ENCODE peak calls at places on chromosome 21, in nine cellular contexts. P, Q, T, O, F, U, K, J and W are unnamed samples.
A peak's percentile ranks its signal among the peaks of the same experiment; 100 is the strongest.

GRCh38 chr21:26941436-26941835 is 25.5 kb downstream of the ADAMTS5 start:
- DNase-seq in P (no peak), Q (no peak), T (no peak), O (no peak), F (no peak), U (no peak), K (no peak), J (no peak), W (no peak)

GRCh38 chr21:33412832-33413519 is 9.8 kb downstream of the IFNGR2 start:
- DNase-seq in P (no peak), Q (no peak), T (no peak), O (no peak), F (peak; percentile 41), U (peak; percentile 23), K (no peak), J (peak; percentile 58), W (no peak)

GRCh38 chr21:43708745-43709381 is 10.1 kb upstream of the PDXK start:
- DNase-seq in P (no peak), Q (no peak), T (no peak), O (no peak), F (no peak), U (no peak), K (no peak), J (no peak), W (no peak)

GRCh38 chr21:42523211-42523610 is 9.6 kb downstream of the SLC37A1 start:
- DNase-seq in P (no peak), Q (no peak), T (no peak), O (no peak), F (no peak), U (no peak), K (no peak), J (no peak), W (no peak)

GRCh38 chr21:42113926-42114409 is 42.9 kb downstream of the UMODL1 start:
- DNase-seq in P (no peak), Q (no peak), T (peak; percentile 60), O (peak; percentile 87), F (no peak), U (peak; percentile 53), K (no peak), J (no peak), W (no peak)

GRCh38 chr21:38830667-38831525 is 25.2 kb downstream of the ETS2 start:
- DNase-seq in P (no peak), Q (no peak), T (peak; percentile 68), O (no peak), F (no peak), U (no peak), K (no peak), J (peak; percentile 16), W (no peak)

GRCh38 chr21:31201548-31201947 is 142.5 kb downstream of the TIAM1 start:
- DNase-seq in P (no peak), Q (peak; percentile 85), T (no peak), O (peak; percentile 23), F (no peak), U (no peak), K (no peak), J (no peak), W (peak; percentile 87)

GRCh38 chr21:39048064-39048463 is 135.2 kb downstream of the PSMG1 start:
- DNase-seq in P (no peak), Q (peak; percentile 80), T (no peak), O (no peak), F (peak; percentile 86), U (peak; percentile 95), K (no peak), J (peak; percentile 65), W (no peak)

GRCh38 chr21:43609501-43610340 is 49.6 kb downstream of the HSF2BP start:
- DNase-seq in P (peak; percentile 25), Q (peak; percentile 85), T (no peak), O (peak; percentile 42), F (no peak), U (peak; percentile 87), K (no peak), J (peak; percentile 82), W (no peak)

GRCh38 chr21:46515109-46515508 is 56.4 kb downstream of the DIP2A start:
- DNase-seq in P (no peak), Q (peak; percentile 63), T (no peak), O (peak; percentile 90), F (no peak), U (no peak), K (no peak), J (no peak), W (peak; percentile 72)

GRCh38 chr21:43313221-43313938 is 113.6 kb downstream of the SIK1 start:
- DNase-seq in P (no peak), Q (no peak), T (no peak), O (no peak), F (no peak), U (no peak), K (no peak), J (no peak), W (no peak)

GRCh38 chr21:41926068-41926806 is 27.6 kb downstream of the C2CD2 start:
- DNase-seq in P (no peak), Q (peak; percentile 64), T (no peak), O (peak; percentile 50), F (no peak), U (peak; percentile 52), K (no peak), J (peak; percentile 42), W (no peak)

DNA sequence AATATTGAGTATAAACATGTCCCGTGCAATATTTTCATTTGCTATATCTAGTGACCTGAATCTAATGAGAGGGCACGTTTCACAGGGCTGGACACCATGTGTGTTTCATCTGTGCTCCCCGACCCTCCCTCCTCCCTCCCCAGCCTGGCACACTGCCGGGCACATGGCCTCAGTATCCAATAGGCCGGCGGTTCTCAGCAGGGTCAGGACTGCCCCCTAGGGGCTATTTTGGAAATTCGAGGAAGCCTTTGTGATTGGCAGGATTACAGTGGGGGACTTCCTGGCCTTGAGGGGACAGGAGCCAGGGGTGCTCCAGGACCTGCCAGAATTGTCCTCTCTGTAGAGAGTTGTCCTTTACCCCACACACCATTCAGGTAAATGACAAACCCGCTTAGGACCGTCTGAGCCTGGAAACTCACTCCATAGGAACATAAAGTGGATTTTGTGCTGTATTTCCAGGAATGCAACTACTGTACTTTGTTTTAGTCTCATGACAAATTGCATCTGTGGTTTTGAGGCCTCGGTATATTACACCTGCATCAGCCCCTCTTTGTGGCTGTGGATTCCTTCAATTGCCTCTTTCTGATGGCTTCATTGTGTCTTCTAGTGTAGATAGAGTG is 109.5 kb upstream of the SIM2 start:
- DNase-seq in P (no peak), Q (peak; percentile 56), T (no peak), O (peak; percentile 69), F (peak; percentile 49), U (no peak), K (peak; percentile 59), J (peak; percentile 39), W (no peak)
- TF ChIP-seq CTCF in P (peak; percentile 34), Q (peak; percentile 65), T (no peak), O (peak; percentile 46), F (peak; percentile 74), U (peak; percentile 39), K (peak; percentile 80), J (peak; percentile 33), W (peak; percentile 49)

DNA sequence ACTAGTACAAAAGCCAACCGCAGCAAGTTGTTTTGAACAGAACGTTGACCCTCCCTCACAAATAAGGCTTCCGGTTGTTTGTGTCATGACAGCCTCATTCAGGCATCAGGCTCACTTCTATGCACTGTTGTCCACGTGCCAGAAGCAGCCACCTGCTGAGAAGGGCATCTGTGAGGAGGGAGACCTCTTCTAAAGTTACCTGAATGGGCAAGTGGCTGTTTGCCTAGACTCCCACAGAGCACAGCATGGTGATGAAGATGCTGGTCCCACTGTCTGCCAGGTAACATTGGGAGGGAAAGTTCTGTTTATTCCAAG is 176.1 kb downstream of the CLIC6 start:
- DNase-seq in P (no peak), Q (no peak), T (no peak), O (no peak), F (no peak), U (no peak), K (no peak), J (no peak), W (no peak)
- H3K27ac ChIP-seq in P (no peak overlapping the region), Q (no peak overlapping the region), T (peak overlapping the region; percentile 63), O (peak overlapping the region; percentile 38), F (no peak overlapping the region), U (peak overlapping the region; percentile 74), K (peak overlapping the region; percentile 65), J (peak overlapping the region; percentile 53), W (peak overlapping the region; percentile 46)

GRCh38 chr21:45415188-45415942 is 10.4 kb downstream of the COL18A1 start:
- DNase-seq in P (no peak), Q (no peak), T (peak; percentile 61), O (no peak), F (no peak), U (no peak), K (no peak), J (no peak), W (no peak)
- H3K4me1 ChIP-seq in P (no peaks in the 10 kb centered on the region), Q (peaks cover 73% of the 10 kb centered on the region), T (peaks cover 41% of the 10 kb centered on the region), O (peaks cover 41% of the 10 kb centered on the region), F (peaks cover 3% of the 10 kb centered on the region), U (peaks cover 10% of the 10 kb centered on the region), K (no peaks in the 10 kb centered on the region), J (no peaks in the 10 kb centered on the region), W (no peaks in the 10 kb centered on the region)

GRCh38 chr21:35025206-35026152 is 23.6 kb downstream of the RUNX1 start:
- DNase-seq in P (no peak), Q (peak; percentile 19), T (no peak), O (no peak), F (no peak), U (no peak), K (no peak), J (no peak), W (no peak)

GRCh38 chr21:35028451-35028757 is 20.7 kb downstream of the RUNX1 start:
- DNase-seq in P (no peak), Q (no peak), T (no peak), O (no peak), F (no peak), U (no peak), K (no peak), J (no peak), W (no peak)

GRCh38 chr21:35026153-35026499 is 23.0 kb downstream of the RUNX1 start:
- DNase-seq in P (no peak), Q (peak; percentile 6), T (no peak), O (no peak), F (no peak), U (no peak), K (no peak), J (no peak), W (no peak)

GRCh38 chr21:35027558-35028450 is 21.3 kb downstream of the RUNX1 start:
- DNase-seq in P (no peak), Q (no peak), T (no peak), O (no peak), F (no peak), U (no peak), K (no peak), J (no peak), W (no peak)

DNA sequence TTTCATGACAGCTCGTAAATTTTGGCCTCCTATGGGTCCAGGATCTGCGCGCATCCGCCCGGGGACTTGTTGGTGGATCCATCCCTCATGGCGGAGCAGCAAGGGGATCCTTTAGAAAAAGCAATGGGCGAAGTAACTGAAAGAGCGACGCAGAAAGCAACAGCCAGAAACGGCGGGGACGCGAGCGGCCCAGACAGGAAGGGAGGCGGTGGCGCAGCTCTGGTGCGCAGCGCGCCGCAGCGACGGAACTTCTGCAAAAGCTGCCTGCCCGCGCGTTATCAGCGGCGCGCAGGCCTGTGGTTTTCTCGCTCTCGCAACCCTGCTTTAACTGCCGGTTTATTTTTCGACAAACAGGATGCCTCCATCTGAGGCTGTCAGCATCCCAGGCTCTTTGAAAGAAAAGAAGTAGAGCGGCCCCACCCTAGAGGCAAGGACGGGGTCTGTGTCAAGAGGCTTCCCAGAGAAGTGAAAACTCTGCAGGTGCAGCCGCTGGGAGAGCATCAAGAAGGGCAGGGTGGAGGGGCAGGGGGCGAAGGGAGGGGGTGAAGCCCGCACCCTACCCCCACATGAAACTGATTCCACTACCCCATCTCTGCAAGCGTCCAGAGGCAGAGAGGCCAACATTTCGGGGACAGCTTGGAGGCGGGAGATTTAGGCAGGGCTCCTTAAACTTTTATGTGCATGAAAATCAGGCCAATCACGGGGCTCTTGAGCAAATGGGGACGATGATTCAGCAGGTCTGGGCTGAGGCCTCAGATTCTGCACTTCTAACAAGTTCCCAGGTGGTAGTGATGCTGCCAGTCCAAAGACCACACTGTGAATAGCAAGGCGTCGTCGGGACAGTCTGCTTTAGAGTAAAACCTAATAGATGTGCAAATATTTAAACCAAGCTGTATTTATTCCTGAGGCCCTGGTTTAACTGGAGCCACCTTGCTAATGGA is 22.2 kb downstream of the RUNX1 start:
- DNase-seq in P (no peak), Q (peak; percentile 88), T (peak; percentile 98), O (peak; percentile 58), F (peak; percentile 70), U (no peak), K (no peak), J (peak; percentile 63), W (peak; percentile 62)
- TF ChIP-seq CTCF in P (no peak), Q (no peak), T (no peak), O (no peak), F (no peak), U (no peak), K (no peak), J (no peak), W (no peak)